ENCODE peak calls at places on chromosomes 1 and 21, in five cellular contexts. Z is nephron progenitor cell, I is lower leg skin, R is PC-3, A is tibial artery. O is an unnamed sample.

GRCh38 chr1:235622933-235623790 is 26.4 kb downstream of the GNG4 start:
- DNase-seq in I (no peak), A (no peak), R (no peak), Z (no peak), O (no peak)

GRCh38 chr1:68378296-68379084 is 71.3 kb downstream of the RPE65 start:
- DNase-seq in A (no peak), R (peak), I (no peak), Z (no peak), O (peak)

GRCh38 chr1:165644064-165644735 is 13.2 kb downstream of the MGST3 start:
- DNase-seq in Z (no peak), I (no peak), A (no peak), R (peak), O (peak)

GRCh38 chr1:192243721-192244120 is 73.1 kb upstream of the RGS21 start:
- DNase-seq in R (peak), I (no peak), A (no peak), Z (no peak), O (no peak)

GRCh38 chr1:110055493-110056283 is 14.8 kb downstream of the ALX3 start:
- DNase-seq in I (no peak), Z (no peak), R (no peak), A (no peak), O (no peak)

GRCh38 chr1:21490774-21491482 is 18.3 kb upstream of the ALPL start:
- DNase-seq in R (peak), A (no peak), I (peak), Z (no peak), O (peak)

GRCh38 chr1:18676431-18676830 is 45.8 kb downstream of the PAX7 start:
- DNase-seq in I (no peak), Z (no peak), R (no peak), A (no peak), O (peak)

GRCh38 chr1:9905010-9905409 is 5.1 kb downstream of the CTNNBIP1 start:
- DNase-seq in Z (no peak), A (no peak), R (no peak), I (no peak), O (no peak)

GRCh38 chr1:17633654-17634053 is 94.2 kb downstream of the ARHGEF10L start:
- DNase-seq in A (no peak), R (peak), I (no peak), Z (no peak), O (peak)

DNA sequence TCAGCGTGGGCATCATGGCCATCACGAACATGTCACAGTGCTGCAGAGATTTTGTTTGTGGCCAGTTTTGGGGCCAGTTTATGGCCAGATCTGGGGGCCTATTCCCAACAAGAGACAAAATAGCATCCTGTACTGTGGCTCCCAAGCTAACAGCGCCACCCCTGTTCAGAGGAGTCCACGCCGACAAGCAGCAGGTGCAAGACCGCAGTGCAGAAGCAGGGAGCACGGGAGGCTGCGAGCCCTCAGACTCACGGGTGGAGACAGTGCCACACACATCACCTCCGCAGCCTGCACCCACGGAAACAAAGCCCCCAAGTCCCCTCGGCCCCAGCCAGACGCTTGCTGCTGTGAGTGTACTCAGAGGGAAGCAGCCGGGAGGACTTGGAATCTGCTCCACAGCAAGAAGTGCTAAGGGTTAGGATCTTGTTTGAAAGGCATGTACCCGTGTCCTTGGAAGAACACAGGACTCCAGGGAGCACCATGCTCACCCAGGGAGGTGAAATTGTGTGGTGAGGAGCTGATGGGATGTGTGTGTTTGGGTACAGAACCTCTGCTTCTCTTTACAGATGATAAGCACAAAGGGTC is 7.1 kb downstream of the TCP10L start:
- DNase-seq in A (no peak), R (peak), I (peak), Z (peak), O (peak)
- TF ChIP-seq CTCF in A (no peak), R (peak), I (no peak), Z (peak), O (peak)

DNA sequence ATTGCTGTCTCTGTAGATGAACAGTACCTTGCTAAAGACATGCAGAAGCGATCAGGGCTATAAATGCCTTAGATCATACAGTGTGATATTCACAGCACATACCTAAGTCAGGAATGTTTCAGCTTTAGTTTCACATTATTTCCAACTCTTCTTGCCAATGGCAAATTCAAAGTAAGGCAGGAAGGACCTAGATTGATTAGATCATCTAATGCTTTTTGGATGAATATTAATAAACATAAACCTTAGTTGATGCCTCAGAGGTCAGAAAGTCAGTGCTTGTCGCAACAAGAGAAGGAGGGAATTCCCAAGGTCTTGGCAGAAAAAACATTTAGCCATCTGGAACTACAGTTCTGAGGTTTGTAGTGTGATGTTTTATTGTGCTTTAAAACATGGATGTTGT is 122.3 kb downstream of the TNFSF18 start:
- DNase-seq in A (no peak), R (peak), Z (no peak), I (no peak), O (peak)
- TF ChIP-seq CTCF in A (no peak), R (no peak), Z (no peak), I (no peak), O (no peak)

GRCh38 chr1:25150998-25151397 is 81.3 kb downstream of the SYF2 start:
- DNase-seq in R (no peak), A (no peak), Z (no peak), I (no peak), O (no peak)

GRCh38 chr1:25145775-25146381 is 86.4 kb downstream of the SYF2 start:
- DNase-seq in I (no peak), Z (peak), A (no peak), R (no peak), O (no peak)

GRCh38 chr1:25146382-25146855 is 85.9 kb downstream of the SYF2 start:
- DNase-seq in A (no peak), Z (no peak), R (no peak), I (no peak), O (no peak)

DNA sequence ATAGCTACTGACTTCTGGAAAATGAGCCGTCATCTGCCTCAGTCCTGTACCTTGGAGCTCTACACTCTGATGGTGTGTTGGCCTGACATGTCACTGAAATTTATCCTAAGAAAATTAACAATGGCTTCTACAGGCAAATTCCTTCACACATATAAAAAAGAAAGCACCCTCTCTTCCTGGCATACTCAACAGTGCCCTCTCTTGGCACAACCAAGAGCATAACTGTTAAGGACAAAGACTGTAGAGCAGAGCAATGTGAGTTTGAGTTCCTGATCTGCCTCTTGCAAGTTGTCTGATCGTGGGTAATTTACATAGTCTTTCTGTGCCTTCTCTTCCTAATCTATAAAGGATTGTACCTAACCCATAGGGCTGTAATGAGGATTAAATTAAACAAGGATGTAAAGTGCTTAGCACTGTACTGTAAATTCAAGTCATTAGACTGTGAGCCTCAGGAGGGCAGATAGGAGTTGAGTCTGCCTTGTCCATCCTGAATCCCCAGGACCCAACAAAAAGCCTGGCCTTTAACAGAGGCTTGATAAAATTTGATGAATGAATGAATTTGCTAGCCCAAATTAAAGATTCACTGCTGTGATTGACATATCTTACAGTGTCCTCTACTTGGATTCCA is 83.5 kb downstream of the SYF2 start:
- DNase-seq in R (peak), Z (no peak), I (no peak), A (no peak), O (peak)
- TF ChIP-seq CTCF in R (peak), Z (peak), I (no peak), A (no peak), O (peak)

DNA sequence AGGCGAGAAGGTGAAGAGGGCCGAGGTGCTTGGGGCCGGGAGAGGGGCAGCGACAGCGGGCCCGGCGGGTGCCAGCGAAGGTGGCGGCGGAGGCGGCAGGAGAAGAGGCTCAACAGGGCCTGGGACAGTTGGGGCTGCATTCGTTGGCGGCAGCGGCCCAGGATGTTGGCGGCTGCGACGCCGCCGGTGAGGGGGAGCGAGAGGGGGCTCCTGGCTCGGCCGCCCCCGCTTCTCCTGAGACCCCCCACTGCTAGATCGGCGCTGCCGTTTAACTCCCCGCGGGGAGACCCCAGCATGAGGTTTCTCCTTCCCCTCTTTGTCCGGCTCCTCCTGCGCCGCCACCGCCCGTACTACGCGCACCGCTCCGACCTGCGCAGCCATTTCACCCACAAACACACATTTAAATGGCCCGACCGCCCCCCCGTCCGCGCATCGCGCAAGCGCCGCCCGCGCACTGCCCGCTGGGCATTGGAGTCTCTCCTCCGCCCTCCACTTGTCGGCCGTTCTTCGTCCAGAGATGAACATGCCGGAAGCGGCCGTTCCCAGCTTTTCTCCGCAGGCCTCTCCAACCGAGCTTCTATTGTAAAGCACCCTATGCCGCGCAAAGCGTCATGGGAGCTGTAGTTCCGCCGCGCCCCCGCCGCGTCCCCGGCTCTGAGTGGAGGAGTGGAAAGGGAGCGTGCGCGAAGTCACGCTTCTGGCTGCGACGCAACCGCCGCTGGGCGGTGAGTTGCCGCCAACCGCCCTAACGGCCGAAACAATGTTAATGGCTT is at the start of gene RSBN1:
- DNase-seq in R (peak), A (peak), Z (peak), I (peak), O (peak)
- TF ChIP-seq CTCF in R (no peak), A (no peak), Z (no peak), I (no peak), O (no peak)

GRCh38 chr1:34162852-34163766 is 1.9 kb downstream of the CSMD2 start:
- DNase-seq in R (peak), A (peak), I (peak), Z (peak), O (no peak)
- TF ChIP-seq CTCF in R (peak), A (peak), I (no peak), Z (peak), O (no peak)

DNA sequence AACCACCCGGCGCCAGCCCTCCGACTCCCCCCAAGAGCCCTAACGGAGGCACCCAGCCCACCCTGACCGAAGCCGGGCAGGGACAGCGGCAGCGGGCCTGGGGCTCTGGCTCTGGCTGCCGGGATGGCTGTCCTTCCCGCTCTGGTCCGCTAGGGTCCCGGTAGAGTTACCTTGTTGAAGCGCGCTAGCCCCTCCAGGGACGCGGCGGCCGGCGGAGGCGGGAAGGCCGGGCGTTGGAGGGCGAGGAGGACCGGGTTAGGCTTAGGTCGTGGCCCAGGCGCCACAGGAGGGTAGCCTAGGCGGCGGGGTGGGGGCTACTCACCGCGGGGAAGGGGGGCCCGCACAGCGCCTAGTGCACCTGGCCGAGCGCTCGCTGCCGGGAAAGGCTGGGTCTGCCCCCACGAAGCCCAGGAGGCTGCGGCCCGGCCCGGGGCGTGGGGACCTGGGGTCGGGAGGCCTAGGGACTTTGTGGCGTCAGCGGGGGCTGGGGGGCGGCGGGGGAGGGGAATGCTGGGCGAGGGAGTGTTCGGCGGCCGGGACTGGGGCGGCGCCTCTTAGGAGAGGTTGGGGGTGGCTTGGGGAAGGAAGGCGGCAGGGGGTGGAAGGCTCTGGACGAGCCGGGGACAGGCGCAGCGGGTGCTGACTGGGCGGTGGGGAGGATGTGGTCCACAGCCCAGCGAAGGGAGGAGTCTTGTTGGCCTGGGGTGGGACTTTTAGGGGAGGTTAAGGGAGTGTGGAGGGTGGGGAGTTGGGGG is at the start of gene TRIM17:
- DNase-seq in R (no peak), A (no peak), Z (peak), I (no peak), O (no peak)
- TF ChIP-seq CTCF in R (no peak), A (peak), Z (peak), I (no peak), O (no peak)

DNA sequence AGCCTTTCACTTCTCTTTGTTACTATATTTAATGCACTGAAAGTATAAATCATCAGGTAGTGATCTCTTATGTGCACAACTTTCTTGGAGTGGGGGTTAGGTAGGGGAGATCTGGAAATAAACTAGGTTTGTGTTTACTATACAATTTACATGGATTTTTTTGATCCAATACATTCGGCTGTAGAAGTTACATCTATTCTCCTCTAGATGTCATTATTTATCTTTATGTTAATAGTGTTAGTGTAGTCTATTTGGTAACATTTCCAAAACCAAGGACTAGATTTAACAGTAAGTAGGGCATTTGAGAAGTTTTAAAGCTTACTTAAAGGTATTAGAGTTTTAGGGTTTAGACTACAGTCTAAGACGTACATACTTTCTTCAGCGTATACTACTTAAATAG is 5.4 kb downstream of the VPS45 start:
- DNase-seq in R (peak), A (no peak), Z (no peak), I (no peak), O (peak)
- TF ChIP-seq CTCF in R (peak), A (peak), Z (peak), I (no peak), O (peak)

GRCh38 chr1:62288669-62289068 is 30.6 kb downstream of the KANK4 start:
- DNase-seq in A (no peak), I (no peak), Z (no peak), R (no peak), O (no peak)

GRCh38 chr1:62295921-62296451 is 23.2 kb downstream of the KANK4 start:
- DNase-seq in I (no peak), Z (no peak), A (no peak), R (peak), O (peak)

GRCh38 chr1:62288224-62288623 is 31.0 kb downstream of the KANK4 start:
- DNase-seq in R (no peak), A (no peak), I (no peak), Z (no peak), O (no peak)

GRCh38 chr1:62299426-62300200 is 19.6 kb downstream of the KANK4 start:
- DNase-seq in R (peak), A (no peak), Z (no peak), I (no peak), O (peak)

DNA sequence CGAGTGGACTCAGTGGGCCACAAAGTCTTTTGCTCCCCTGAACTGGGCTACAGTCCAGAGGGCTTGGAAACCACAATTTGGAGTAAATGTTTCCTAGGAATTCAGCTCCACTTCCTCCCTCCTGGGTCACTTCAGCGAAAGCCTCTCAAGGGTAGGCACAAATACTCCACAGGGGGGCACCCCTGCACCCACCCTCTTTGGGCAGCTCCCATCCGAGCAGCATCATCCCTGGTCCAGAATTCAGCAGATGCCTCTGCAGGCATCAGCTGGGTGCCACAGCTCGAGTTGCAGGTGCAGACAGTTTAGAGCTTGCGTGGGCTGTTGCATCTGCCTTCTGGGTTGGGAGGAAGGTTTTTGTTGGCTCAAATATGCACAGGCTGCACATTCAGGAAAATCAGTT is 25.0 kb downstream of the KANK4 start:
- DNase-seq in Z (peak), I (no peak), A (no peak), R (peak), O (peak)
- TF ChIP-seq CTCF in Z (peak), I (no peak), A (no peak), R (peak), O (peak)